ENCODE peak calls at places on chromosomes 13 and 19, in four cellular contexts. O, E, I and M are unnamed samples.

GRCh38 chr19:2233601-2234280 is 2.4 kb downstream of the PLEKHJ1 start:
- DNase-seq in O (no peak), E (no peak), I (no peak), M (no peak)

GRCh38 chr19:2507109-2507508 is 31.2 kb downstream of the GADD45B start:
- DNase-seq in O (no peak), E (peak), I (no peak), M (no peak)

GRCh38 chr13:34640179-34640929 is 301.7 kb upstream of the NBEA start:
- DNase-seq in O (no peak), E (no peak), I (no peak), M (no peak)

GRCh38 chr13:78326608-78327007 is 276.7 kb downstream of the POU4F1 start:
- DNase-seq in O (no peak), E (no peak), I (no peak), M (no peak)

GRCh38 chr19:14649020-14649419 is 25.6 kb downstream of the ADGRE3 start:
- DNase-seq in O (no peak), E (no peak), I (no peak), M (no peak)

GRCh38 chr19:11554160-11554559 is 4.9 kb downstream of the ELOF1 start:
- DNase-seq in O (no peak), E (no peak), I (no peak), M (no peak)

GRCh38 chr13:24512208-24513068 is at the start of gene PARP4:
- DNase-seq in O (peak), E (peak), I (peak), M (peak)

GRCh38 chr19:50857366-50857765 is 2.7 kb downstream of the KLK3 start:
- DNase-seq in O (no peak), E (no peak), I (no peak), M (no peak)

GRCh38 chr19:13299838-13300237 is 149.6 kb downstream of the IER2 start:
- DNase-seq in O (no peak), E (no peak), I (peak), M (no peak)

GRCh38 chr13:85521586-85521985 is 277.6 kb downstream of the SLITRK6 start:
- DNase-seq in O (no peak), E (no peak), I (no peak), M (no peak)

GRCh38 chr13:27549406-27549981 is 70.8 kb downstream of the LNX2 start:
- DNase-seq in O (no peak), E (no peak), I (no peak), M (no peak)

GRCh38 chr13:33235564-33235963 is 50.0 kb downstream of the STARD13 start:
- DNase-seq in O (no peak), E (peak), I (no peak), M (no peak)

GRCh38 chr19:534088-534487 is 2.5 kb downstream of the CDC34 start:
- DNase-seq in O (no peak), E (no peak), I (no peak), M (no peak)

GRCh38 chr19:679418-680286 is 3.5 kb downstream of the FSTL3 start:
- DNase-seq in O (peak), E (peak), I (no peak), M (peak)

GRCh38 chr19:51030631-51031030 is 4.2 kb downstream of the KLK12 start:
- DNase-seq in O (no peak), E (no peak), I (no peak), M (no peak)

GRCh38 chr19:45995715-45996385 is 583 bp downstream of the CCDC61 start:
- DNase-seq in O (no peak), E (peak), I (no peak), M (no peak)